ENCODE peak calls at places on chromosome 20, in six cellular contexts. Q is stimulated activated CD8-positive, alpha-beta memory T cell treated with anti-CD3 and anti-CD28 coated beads, Interleukin-15, amount 100 ng/mL, for 24 hours; K is T-helper 9 cell; F is stimulated activated CD4-positive, alpha-beta T cell treated with anti-CD3 and anti-CD28 coated beads, Interleukin-15, amount 100 ng/mL, for 1 hour; N is ELR; L is activated T-cell treated with anti-CD3 and anti-CD28 coated beads for 48 hours. M is an unnamed sample.

GRCh38 chr20:6420336-6420735 is 297.5 kb upstream of the FERMT1 start:
- DNase-seq in F (no peak), L (no peak), K (no peak), N (no peak), Q (no peak), M (no peak)

GRCh38 chr20:59669451-59669850 is 65.1 kb downstream of the PHACTR3 start:
- DNase-seq in L (no peak), F (no peak), Q (no peak), K (no peak), N (no peak), M (no peak)

GRCh38 chr20:37567671-37568588 is 40.3 kb upstream of the BLCAP start:
- DNase-seq in F (no peak), Q (no peak), K (no peak), L (no peak), N (no peak), M (no peak)

GRCh38 chr20:51536116-51537069 is 6.1 kb downstream of the NFATC2 start:
- DNase-seq in K (no peak), Q (no peak), L (no peak), N (no peak), F (no peak), M (no peak)

GRCh38 chr20:9306521-9306920 is 207.9 kb upstream of the LAMP5 start:
- DNase-seq in F (no peak), L (no peak), K (no peak), N (peak; percentile 73), Q (no peak), M (no peak)

GRCh38 chr20:24722586-24722985 is 226.5 kb upstream of the CST7 start:
- DNase-seq in F (no peak), K (no peak), L (no peak), Q (no peak), N (no peak), M (no peak)

GRCh38 chr20:5061209-5061608 is 58.5 kb downstream of the PCNA start:
- DNase-seq in N (peak; percentile 81), K (no peak), L (no peak), F (no peak), Q (no peak), M (no peak)

GRCh38 chr20:48531505-48531904 is 296.3 kb downstream of the PREX1 start:
- DNase-seq in K (no peak), N (no peak), Q (no peak), F (no peak), L (no peak), M (no peak)

GRCh38 chr20:44686934-44687333 is 28.2 kb upstream of the CCN5 start:
- DNase-seq in N (no peak), K (no peak), F (no peak), Q (no peak), L (no peak), M (no peak)

GRCh38 chr20:3275966-3276365 is 37.0 kb upstream of the SLC4A11 start:
- DNase-seq in K (no peak), N (no peak), F (no peak), Q (no peak), L (no peak), M (no peak)

GRCh38 chr20:37335642-37336368 is 10.1 kb upstream of the SRC start:
- DNase-seq in Q (no peak), N (peak; percentile 41), K (no peak), F (no peak), L (no peak), M (no peak)

GRCh38 chr20:51380401-51381385 is 161.8 kb downstream of the NFATC2 start:
- DNase-seq in K (no peak), Q (no peak), N (no peak), F (no peak), L (no peak), M (no peak)

GRCh38 chr20:31670371-31671228 is 32.9 kb downstream of the COX4I2 start:
- DNase-seq in Q (no peak), K (no peak), L (no peak), F (no peak), N (no peak), M (no peak)

GRCh38 chr20:23084282-23084844 is 1.8 kb downstream of the CD93 start:
- DNase-seq in N (no peak), F (no peak), K (no peak), L (no peak), Q (no peak), M (no peak)

GRCh38 chr20:17680836-17681740 is 954 bp downstream of the RRBP1 start:
- DNase-seq in F (peak; percentile 79), N (peak; percentile 76), Q (peak; percentile 67), L (peak; percentile 79), K (peak; percentile 78), M (peak; percentile 73)

GRCh38 chr20:31788578-31788977 is 30.6 kb upstream of the MYLK2 start:
- DNase-seq in N (peak; percentile 75), F (no peak), K (no peak), Q (no peak), L (no peak), M (no peak)

GRCh38 chr20:24535956-24536730 is 66.7 kb downstream of the SYNDIG1 start:
- DNase-seq in N (peak; percentile 16), K (no peak), F (no peak), Q (no peak), L (no peak), M (no peak)

GRCh38 chr20:44746367-44747165 is 901 bp downstream of the KCNK15 start:
- DNase-seq in N (peak; percentile 11), Q (no peak), K (no peak), F (no peak), L (no peak), M (no peak)